ENCODE peak calls at places on chromosomes 11 and 22, in nine cellular contexts. I, R, O, V, S, A, U, E and N are unnamed samples.

GRCh38 chr11:92764128-92764527 is 205.3 kb upstream of the MTNR1B start:
- DNase-seq in O (no peak), E (no peak), R (no peak), V (no peak), A (no peak), U (no peak), S (no peak), I (no peak), N (no peak)

GRCh38 chr22:45262931-45263789 is 21.6 kb upstream of the UPK3A start:
- DNase-seq in V (no peak), I (no peak), A (no peak), O (no peak), U (no peak), R (no peak), S (no peak), E (no peak), N (peak; percentile 94)

GRCh38 chr11:68398870-68399865 is 61.4 kb upstream of the PPP6R3 start:
- DNase-seq in I (no peak), R (no peak), V (no peak), U (no peak), S (no peak), A (no peak), E (no peak), O (peak; percentile 43), N (no peak)

GRCh38 chr11:77819411-77819920 is 1.1 kb downstream of the RSF1 start:
- DNase-seq in I (peak; percentile 93), S (peak; percentile 89), R (peak; percentile 88), U (peak; percentile 96), E (peak; percentile 82), V (peak; percentile 81), A (peak; percentile 89), O (peak; percentile 86), N (peak; percentile 95)

GRCh38 chr11:46347637-46348311 is 511 bp downstream of the DGKZ start:
- DNase-seq in A (no peak), O (no peak), E (no peak), V (no peak), U (no peak), S (no peak), R (no peak), I (no peak), N (peak; percentile 54)

GRCh38 chr11:67996622-67997459 is 7.1 kb downstream of the UNC93B1 start:
- DNase-seq in I (peak; percentile 31), O (peak; percentile 85), E (no peak), U (no peak), V (peak; percentile 66), A (no peak), S (peak; percentile 31), R (no peak), N (peak; percentile 91)

GRCh38 chr11:2800655-2801531 is 84.7 kb downstream of the CDKN1C start:
- DNase-seq in E (no peak), I (no peak), R (no peak), O (peak; percentile 21), S (no peak), V (no peak), A (no peak), U (no peak), N (no peak)

GRCh38 chr11:24386551-24387404 is 110.1 kb upstream of the LUZP2 start:
- DNase-seq in A (peak; percentile 26), O (no peak), S (peak; percentile 38), V (no peak), E (peak; percentile 41), U (no peak), I (peak; percentile 41), R (peak; percentile 68), N (peak; percentile 56)

GRCh38 chr22:31680764-31681624 is 19.0 kb upstream of the PISD start:
- DNase-seq in V (no peak), O (no peak), I (peak; percentile 88), R (peak; percentile 79), S (no peak), E (peak; percentile 55), A (peak; percentile 84), U (no peak), N (no peak)

DNA sequence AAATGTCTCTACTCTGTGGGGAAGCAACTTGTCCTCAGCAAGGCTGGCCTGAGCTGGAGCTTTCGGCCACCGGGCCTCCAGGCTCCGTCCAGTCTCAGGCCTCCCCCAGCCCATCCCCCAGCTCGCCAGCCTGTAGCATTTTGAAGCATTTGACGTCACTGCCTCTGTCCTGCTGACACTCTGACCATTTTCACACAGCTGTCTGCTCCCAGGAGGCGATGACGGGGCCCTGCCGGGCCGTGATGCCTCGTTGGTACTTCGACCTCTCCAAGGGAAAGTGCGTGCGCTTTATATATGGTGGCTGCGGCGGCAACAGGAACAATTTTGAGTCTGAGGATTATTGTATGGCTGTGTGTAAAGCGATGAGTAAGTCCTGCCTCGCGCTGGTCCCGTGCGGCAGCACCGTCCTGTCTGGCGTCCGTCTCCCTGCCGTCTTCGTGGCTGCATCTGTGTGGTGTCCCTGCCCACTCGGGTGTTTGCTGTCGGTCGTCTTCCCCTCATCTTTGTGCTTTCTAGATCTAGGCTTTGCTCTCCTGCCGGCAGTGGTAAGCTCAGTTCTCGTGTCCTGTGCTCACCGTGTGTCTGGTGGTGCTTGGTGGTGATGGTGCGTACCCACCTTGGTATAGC is 36.1 kb upstream of the ST14 start:
- DNase-seq in V (no peak), I (no peak), O (no peak), A (no peak), U (no peak), R (no peak), E (no peak), S (no peak), N (no peak)
- H3K36me3 ChIP-seq in V (peaks cover 35% of the 10 kb centered on the region), I (peaks cover 11% of the 10 kb centered on the region), O (peaks cover 65% of the 10 kb centered on the region), A (peaks cover 14% of the 10 kb centered on the region), U (peaks cover 44% of the 10 kb centered on the region), R (peaks cover 39% of the 10 kb centered on the region), E (peaks cover 25% of the 10 kb centered on the region), S (peaks cover 24% of the 10 kb centered on the region), N (no peaks in the 10 kb centered on the region)

DNA sequence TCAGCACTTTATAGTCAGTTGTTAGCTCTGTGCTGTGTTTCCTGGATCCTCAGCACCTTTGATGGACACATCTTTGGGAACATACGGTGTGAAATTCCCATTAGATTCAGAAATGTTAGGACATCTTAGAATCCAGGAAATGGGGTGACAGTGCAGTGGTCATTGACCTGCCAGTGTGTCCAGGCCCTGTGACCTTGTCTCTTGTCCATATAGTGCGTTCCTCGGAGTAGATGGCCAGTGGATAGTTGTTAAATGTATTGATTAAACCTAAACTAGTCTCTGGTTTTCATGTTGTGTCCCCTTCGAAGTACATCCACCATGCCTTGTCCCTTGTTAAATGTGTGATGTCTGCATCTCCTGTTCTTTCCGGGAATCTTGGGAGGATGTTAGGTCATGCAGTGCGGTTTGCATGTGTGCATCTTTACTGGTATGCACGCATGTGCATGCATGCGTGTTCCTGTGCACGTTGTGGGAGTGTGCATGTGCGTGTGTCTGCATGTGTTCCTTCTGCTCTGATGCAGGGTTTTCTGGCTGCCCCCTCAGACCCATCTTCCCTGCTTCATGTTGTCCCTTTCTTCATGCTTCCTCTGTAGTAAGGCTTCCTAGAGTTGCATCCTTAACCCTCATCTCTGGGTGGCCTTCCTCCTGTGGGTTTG is 4.0 kb downstream of the DGCR8 start:
- DNase-seq in I (no peak), A (no peak), O (no peak), U (no peak), R (no peak), S (no peak), V (no peak), E (no peak), N (no peak)
- H3K36me3 ChIP-seq in I (peaks cover 18% of the 10 kb centered on the region), A (peaks cover 24% of the 10 kb centered on the region), O (peaks cover 36% of the 10 kb centered on the region), U (peaks cover 35% of the 10 kb centered on the region), R (peaks cover 31% of the 10 kb centered on the region), S (peaks cover 29% of the 10 kb centered on the region), V (peaks cover 80% of the 10 kb centered on the region), E (peaks cover 26% of the 10 kb centered on the region), N (peaks cover 30% of the 10 kb centered on the region)

GRCh38 chr11:62538470-62539237 is 8.0 kb downstream of the AHNAK start:
- DNase-seq in A (no peak), E (no peak), S (no peak), I (no peak), V (no peak), U (no peak), O (no peak), R (no peak), N (peak; percentile 29)
- H3K36me3 ChIP-seq in A (peaks cover 15% of the 10 kb centered on the region), E (peaks cover 40% of the 10 kb centered on the region), S (peaks cover 22% of the 10 kb centered on the region), I (peaks cover 27% of the 10 kb centered on the region), V (no peaks in the 10 kb centered on the region), U (peaks cover 34% of the 10 kb centered on the region), O (peaks cover 31% of the 10 kb centered on the region), R (peaks cover 42% of the 10 kb centered on the region), N (no peaks in the 10 kb centered on the region)

DNA sequence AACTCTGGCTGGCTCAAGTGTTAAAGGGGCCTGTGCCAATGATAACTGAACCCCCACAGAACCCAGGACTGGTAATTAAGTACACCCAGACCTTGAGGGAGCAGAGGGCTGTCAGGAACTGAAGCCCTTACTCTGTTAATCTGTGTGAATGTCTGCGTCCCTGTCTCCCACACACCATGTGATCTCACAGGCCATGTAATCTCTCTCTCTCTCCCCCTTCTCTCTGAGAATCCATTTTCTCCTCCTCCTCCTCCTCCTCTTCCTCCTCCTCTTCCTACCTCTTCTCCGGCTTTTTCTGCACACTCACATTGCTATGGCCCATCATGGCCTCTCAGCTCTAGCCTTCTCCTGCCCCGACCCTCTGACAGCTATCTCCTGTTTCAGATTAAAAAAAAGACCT is 14.6 kb upstream of the IRAG1 start:
- DNase-seq in V (no peak), I (no peak), R (no peak), E (no peak), S (no peak), O (no peak), A (no peak), U (no peak), N (no peak)
- H3K36me3 ChIP-seq in V (no peaks in the 10 kb centered on the region), I (no peaks in the 10 kb centered on the region), R (no peaks in the 10 kb centered on the region), E (no peaks in the 10 kb centered on the region), S (no peaks in the 10 kb centered on the region), O (no peaks in the 10 kb centered on the region), A (no peaks in the 10 kb centered on the region), U (no peaks in the 10 kb centered on the region), N (no peaks in the 10 kb centered on the region)

GRCh38 chr22:20762233-20762796 is 11.6 kb upstream of the SERPIND1 start:
- DNase-seq in S (no peak), E (no peak), V (no peak), A (no peak), I (no peak), U (no peak), O (no peak), R (no peak), N (no peak)

GRCh38 chr22:20760084-20760483 is 13.8 kb upstream of the SERPIND1 start:
- DNase-seq in E (no peak), V (no peak), I (no peak), R (no peak), O (no peak), U (no peak), S (no peak), A (no peak), N (no peak)

GRCh38 chr22:20763630-20764029 is 10.3 kb upstream of the SERPIND1 start:
- DNase-seq in U (no peak), S (no peak), V (no peak), O (no peak), I (no peak), E (no peak), R (no peak), A (no peak), N (no peak)

GRCh38 chr22:20764053-20764720 is 9.7 kb upstream of the SERPIND1 start:
- DNase-seq in A (no peak), E (no peak), V (no peak), R (no peak), O (no peak), I (no peak), U (no peak), S (no peak), N (no peak)

GRCh38 chr22:20761536-20761935 is 12.4 kb upstream of the SERPIND1 start:
- DNase-seq in R (peak; percentile 55), V (no peak), O (no peak), U (no peak), A (peak; percentile 45), I (peak; percentile 65), E (no peak), S (no peak), N (no peak)
- H3K36me3 ChIP-seq in R (peaks cover 40% of the 10 kb centered on the region), V (peaks cover 61% of the 10 kb centered on the region), O (peaks cover 94% of the 10 kb centered on the region), U (peaks cover 84% of the 10 kb centered on the region), A (peaks cover 19% of the 10 kb centered on the region), I (peaks cover 8% of the 10 kb centered on the region), E (peaks cover 11% of the 10 kb centered on the region), S (peaks cover 11% of the 10 kb centered on the region), N (peaks cover 15% of the 10 kb centered on the region)